ENCODE peak calls at places on chromosomes 11 and 22, in ten cellular contexts. M is K562; H is CD8-positive, alpha-beta memory T cell; G is astrocyte of the spinal cord; K is ovary; D is mesendoderm; V is testis; T is mammary epithelial cell; B is BE2C; P is MM.1S. I is an unnamed sample.

GRCh38 chr11:78364128-78364751 is 53.4 kb downstream of the GAB2 start:
- DNase-seq in K (no peak), M (no peak), T (no peak), B (no peak), G (no peak), P (no peak), V (no peak), D (peak), H (no peak), I (no peak)

GRCh38 chr11:91081440-91082088 is 858.7 kb upstream of the CHORDC1 start:
- DNase-seq in K (no peak), B (peak), D (peak), M (no peak), V (no peak), P (no peak), G (peak), T (peak), H (no peak), I (no peak)

GRCh38 chr22:49448546-49448945 is 379.1 kb downstream of the BRD1 start:
- DNase-seq in G (no peak), D (no peak), P (no peak), K (no peak), V (peak), M (no peak), B (no peak), T (no peak), H (no peak), I (no peak)

GRCh38 chr11:46437106-46437689 is 45.6 kb upstream of the CHRM4 start:
- DNase-seq in D (no peak), M (no peak), K (no peak), G (no peak), P (peak), T (no peak), B (no peak), H (no peak), V (no peak), I (no peak)

GRCh38 chr11:95996621-95997020 is 72.7 kb upstream of the MTMR2 start:
- DNase-seq in K (no peak), G (no peak), T (no peak), B (no peak), H (no peak), D (no peak), P (no peak), M (no peak), V (no peak), I (no peak)

GRCh38 chr22:30286813-30287625 is 2.3 kb downstream of the CASTOR1 start:
- DNase-seq in B (peak), V (peak), H (peak), K (no peak), M (peak), D (peak), T (peak), P (peak), G (peak), I (peak)

GRCh38 chr11:74325649-74326645 is 14.5 kb upstream of the P4HA3 start:
- DNase-seq in B (peak), M (no peak), T (no peak), P (no peak), D (no peak), H (no peak), V (peak), G (peak), K (peak), I (no peak)

GRCh38 chr22:37985050-37985585 is 763 bp upstream of the SOX10 start:
- DNase-seq in H (no peak), V (no peak), P (no peak), T (no peak), G (no peak), D (no peak), K (no peak), B (no peak), M (no peak), I (no peak)

GRCh38 chr11:110093407-110094297 is 460 bp downstream of the ZC3H12C start:
- DNase-seq in V (peak), H (no peak), K (peak), D (peak), P (peak), T (peak), M (peak), G (peak), B (peak), I (no peak)

GRCh38 chr11:121754603-121755002 is 301.8 kb upstream of the SORL1-AS1 start:
- DNase-seq in D (no peak), V (peak), P (no peak), K (peak), G (no peak), B (no peak), H (no peak), M (no peak), T (no peak), I (no peak)

GRCh38 chr22:30459206-30460052 is 12.4 kb downstream of the SEC14L3 start:
- DNase-seq in K (no peak), T (peak), V (no peak), G (peak), H (no peak), M (no peak), B (no peak), D (no peak), P (peak), I (peak)

GRCh38 chr11:92423635-92424034 is 199.0 kb downstream of the FAT3 start:
- DNase-seq in H (no peak), K (no peak), D (no peak), P (no peak), V (no peak), G (no peak), M (no peak), B (no peak), T (no peak), I (no peak)

GRCh38 chr22:26573026-26573662 is 16.8 kb downstream of the TPST2 start:
- DNase-seq in M (no peak), V (no peak), T (no peak), G (peak), B (no peak), D (no peak), K (no peak), P (no peak), H (no peak), I (no peak)

GRCh38 chr22:28395920-28396447 is 283.7 kb downstream of the TTC28 start:
- DNase-seq in B (no peak), H (no peak), D (no peak), V (no peak), T (no peak), M (no peak), P (no peak), G (peak), K (no peak), I (no peak)

GRCh38 chr11:121595717-121596156 is 143.0 kb upstream of the SORL1-AS1 start:
- DNase-seq in G (peak), K (no peak), P (no peak), B (no peak), T (peak), V (no peak), M (no peak), D (no peak), H (no peak), I (no peak)

GRCh38 chr11:59560290-59560701 is 49.0 kb downstream of the OR4D9 start:
- DNase-seq in G (peak), T (peak), B (peak), D (peak), K (peak), P (peak), M (peak), H (peak), V (peak), I (peak)

GRCh38 chr22:32804036-32804435 is 2.5 kb downstream of the TIMP3 start:
- DNase-seq in V (peak), P (no peak), G (peak), M (no peak), H (no peak), B (no peak), T (peak), K (no peak), D (no peak), I (no peak)
- H3K4me3 ChIP-seq in V (peak), P (no peak), G (peak), M (no peak), H (no peak), B (no peak), T (peak), K (peak), D (no peak), I (no peak)

GRCh38 chr22:21907638-21908522 is 40.4 kb upstream of the MAPK1 start:
- DNase-seq in V (no peak), D (no peak), M (peak), B (no peak), G (no peak), P (no peak), T (no peak), K (no peak), H (no peak), I (no peak)
- H3K4me3 ChIP-seq in V (no peak), D (no peak), M (no peak), B (no peak), G (no peak), P (no peak), T (no peak), K (no peak), H (no peak), I (no peak)

GRCh38 chr11:85679581-85679980 is 6.4 kb downstream of the CCDC89 start:
- DNase-seq in M (no peak), G (no peak), H (no peak), B (no peak), D (no peak), T (no peak), K (no peak), P (no peak), V (no peak), I (no peak)

GRCh38 chr11:85680897-85681296 is 5.1 kb downstream of the CCDC89 start:
- DNase-seq in D (peak), H (no peak), P (no peak), B (peak), K (no peak), M (no peak), V (no peak), G (no peak), T (no peak), I (no peak)

GRCh38 chr11:85682330-85683305 is 3.4 kb downstream of the CCDC89 start:
- DNase-seq in V (peak), M (peak), D (no peak), G (peak), P (no peak), K (peak), H (peak), B (peak), T (no peak), I (no peak)

GRCh38 chr11:85685820-85686459 is at the start of gene CCDC89:
- DNase-seq in P (no peak), B (peak), M (no peak), T (no peak), D (peak), K (peak), G (peak), H (no peak), V (peak), I (no peak)

GRCh38 chr11:85685131-85685819 is 720 bp downstream of the CCDC89 start:
- DNase-seq in H (no peak), G (no peak), B (peak), V (peak), K (peak), M (no peak), P (no peak), D (no peak), T (no peak), I (no peak)
- H3K4me3 ChIP-seq in H (no peak), G (peak), B (peak), V (peak), K (peak), M (no peak), P (no peak), D (no peak), T (no peak), I (no peak)

GRCh38 chr11:118785362-118785761 is 5.6 kb downstream of the DDX6 start:
- DNase-seq in T (no peak), B (no peak), P (no peak), M (no peak), G (peak), V (no peak), D (no peak), H (no peak), K (no peak), I (no peak)
- H3K4me3 ChIP-seq in T (no peak), B (no peak), P (no peak), M (no peak), G (no peak), V (no peak), D (no peak), H (peak), K (no peak), I (no peak)

GRCh38 chr11:108601150-108601549 is 7.6 kb upstream of the EXPH5 start:
- DNase-seq in M (no peak), B (no peak), T (peak), G (peak), P (no peak), D (no peak), H (no peak), V (no peak), K (no peak), I (no peak)

GRCh38 chr11:108609681-108610080 is 16.1 kb upstream of the EXPH5 start:
- DNase-seq in H (no peak), B (no peak), P (no peak), G (peak), M (no peak), K (no peak), D (no peak), V (no peak), T (peak), I (no peak)

GRCh38 chr11:108608548-108608947 is 15.0 kb upstream of the EXPH5 start:
- DNase-seq in V (no peak), G (no peak), D (no peak), T (no peak), B (no peak), H (no peak), M (no peak), K (no peak), P (no peak), I (no peak)

GRCh38 chr11:108606070-108606469 is 12.5 kb upstream of the EXPH5 start:
- DNase-seq in V (no peak), B (no peak), D (peak), K (no peak), H (no peak), P (no peak), T (no peak), G (no peak), M (no peak), I (no peak)

DNA sequence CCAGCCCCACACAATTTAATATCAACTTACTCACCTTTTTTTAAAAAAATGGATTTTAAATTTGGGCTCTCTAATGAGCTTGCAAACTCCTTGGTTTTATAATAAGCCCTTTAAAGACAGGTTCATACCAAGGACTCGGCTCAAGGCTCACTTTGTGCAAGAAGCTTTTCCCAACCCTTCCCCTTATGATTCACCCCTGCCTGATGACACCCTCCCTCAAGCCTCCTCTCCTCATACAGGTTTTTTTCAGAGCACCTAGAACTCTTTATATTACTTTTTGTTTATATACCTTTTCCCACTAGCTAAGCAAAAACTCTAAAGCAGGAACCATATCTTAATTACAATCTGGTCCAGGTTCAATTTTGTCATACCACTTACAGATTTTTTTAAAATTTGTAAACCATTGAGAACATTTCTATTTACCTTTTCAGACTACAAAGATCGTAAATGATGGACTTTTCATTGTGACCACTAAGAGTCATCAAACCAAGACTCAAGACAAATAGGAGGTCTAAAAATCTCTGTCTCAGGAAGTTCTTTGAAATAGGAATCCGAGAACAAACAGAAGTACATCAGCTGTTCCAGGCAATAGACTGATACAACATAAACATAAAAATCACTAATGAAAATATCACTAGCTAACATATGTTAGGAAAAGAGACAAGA is 13.1 kb upstream of the EXPH5 start:
- DNase-seq in M (no peak), K (no peak), B (no peak), V (no peak), D (peak), T (peak), P (no peak), G (peak), H (no peak), I (no peak)
- H3K4me3 ChIP-seq in M (no peak), K (no peak), B (no peak), V (no peak), D (no peak), T (no peak), P (no peak), G (no peak), H (no peak), I (no peak)

DNA sequence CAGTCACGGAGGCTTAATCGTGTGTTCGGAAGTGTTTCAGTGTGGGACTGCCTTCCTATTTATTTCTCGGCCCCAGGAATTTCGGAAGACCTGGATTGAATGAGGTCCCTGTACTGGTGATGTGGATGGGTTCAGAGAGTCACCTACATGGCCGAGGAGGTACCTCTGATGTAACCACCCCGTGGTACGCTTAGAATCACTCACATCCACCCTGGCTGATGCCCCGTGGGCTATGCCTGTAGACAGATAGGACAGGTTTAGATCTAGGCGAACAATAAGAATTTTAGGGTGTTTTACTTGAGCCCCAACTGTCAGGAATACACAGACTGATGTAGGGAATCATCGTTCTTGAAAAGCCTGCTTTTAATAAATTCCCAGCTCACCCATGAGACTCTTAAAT is 2.0 kb downstream of the MPPED1 start:
- DNase-seq in H (no peak), D (no peak), G (no peak), K (no peak), T (no peak), B (no peak), P (no peak), V (no peak), M (no peak), I (no peak)
- H3K4me3 ChIP-seq in H (no peak), D (no peak), G (no peak), K (no peak), T (no peak), B (no peak), P (no peak), V (no peak), M (no peak), I (no peak)

DNA sequence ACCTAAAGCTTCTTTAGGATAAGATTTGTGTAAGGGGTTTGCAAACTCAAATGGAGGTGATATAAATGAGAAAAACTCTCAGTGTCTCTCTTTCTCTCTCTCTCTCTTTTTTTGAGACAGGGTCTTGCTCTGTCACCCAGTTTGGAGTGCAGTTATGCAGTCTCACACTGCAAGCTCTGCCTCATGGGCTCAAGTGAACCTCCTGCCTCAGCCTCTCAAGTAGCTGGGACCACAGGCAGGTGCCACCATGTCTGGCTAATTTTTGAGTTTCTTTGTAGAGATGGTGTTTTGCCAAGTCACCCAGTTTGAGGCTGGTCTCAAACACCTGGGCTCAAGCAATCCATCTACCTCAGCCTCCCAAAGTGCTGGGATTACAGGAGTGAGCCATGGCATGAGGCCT is 2.9 kb downstream of the BIRC3 start:
- DNase-seq in D (no peak), V (no peak), K (no peak), H (no peak), P (no peak), T (no peak), M (no peak), B (no peak), G (no peak), I (no peak)
- H3K4me3 ChIP-seq in D (no peak), V (no peak), K (no peak), H (peak), P (peak), T (no peak), M (no peak), B (no peak), G (no peak), I (no peak)

GRCh38 chr11:17012712-17013547 is 1.3 kb downstream of the PLEKHA7 start:
- DNase-seq in D (peak), H (no peak), T (peak), M (no peak), V (peak), G (peak), P (no peak), K (peak), B (no peak), I (no peak)
- H3K4me3 ChIP-seq in D (peak), H (peak), T (no peak), M (no peak), V (peak), G (peak), P (peak), K (peak), B (no peak), I (peak)

GRCh38 chr11:12359761-12360160 is 17.6 kb upstream of the PARVA start:
- DNase-seq in K (no peak), M (no peak), D (no peak), H (no peak), G (peak), B (no peak), P (no peak), V (no peak), T (no peak), I (no peak)

GRCh38 chr11:12353534-12353933 is 23.8 kb upstream of the PARVA start:
- DNase-seq in V (no peak), M (no peak), K (no peak), B (no peak), P (no peak), D (no peak), T (no peak), G (no peak), H (no peak), I (no peak)

GRCh38 chr11:12358302-12359188 is 18.8 kb upstream of the PARVA start:
- DNase-seq in P (no peak), G (no peak), K (no peak), B (no peak), H (no peak), M (no peak), V (no peak), D (no peak), T (no peak), I (no peak)

GRCh38 chr11:12354750-12355545 is 22.4 kb upstream of the PARVA start:
- DNase-seq in K (no peak), T (no peak), G (no peak), M (no peak), P (no peak), V (no peak), B (no peak), H (no peak), D (peak), I (peak)

DNA sequence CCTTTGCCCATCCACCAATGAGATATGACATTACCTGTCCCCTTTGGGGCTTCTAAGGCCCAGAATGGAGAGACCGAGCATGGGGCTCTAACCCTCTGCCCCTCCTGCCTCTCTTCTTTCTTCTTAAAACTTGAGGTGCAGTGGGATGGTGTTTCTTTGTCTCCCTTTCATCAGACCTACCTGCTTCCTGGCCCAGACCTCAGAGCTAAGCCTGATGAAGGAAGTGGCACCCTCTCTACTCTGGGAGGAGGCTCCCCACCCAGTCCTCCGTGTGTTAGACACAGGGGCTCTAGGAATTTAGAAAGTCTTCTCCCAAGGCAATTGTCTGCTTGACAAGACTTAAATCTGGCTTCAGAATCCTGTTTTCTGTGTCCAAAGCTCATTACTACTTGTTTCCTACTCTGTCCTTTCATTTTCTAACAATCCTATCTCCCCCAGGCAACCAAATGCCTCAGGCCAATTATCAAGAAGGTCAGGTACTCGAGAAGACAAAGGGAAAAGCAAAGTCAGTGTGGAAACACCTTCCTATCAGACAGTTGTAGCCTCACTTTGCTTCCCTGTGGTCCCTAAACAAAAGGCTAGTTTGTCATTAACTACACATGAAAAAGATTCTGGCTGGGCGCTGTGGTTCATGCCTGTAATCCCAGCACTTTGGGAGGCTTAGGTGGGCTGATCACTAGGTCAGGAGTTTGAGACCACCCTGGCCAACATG is 20.3 kb upstream of the PARVA start:
- DNase-seq in T (no peak), D (peak), P (no peak), B (no peak), H (no peak), V (no peak), M (no peak), K (no peak), G (no peak), I (peak)
- H3K4me3 ChIP-seq in T (no peak), D (no peak), P (no peak), B (no peak), H (peak), V (no peak), M (no peak), K (no peak), G (no peak), I (no peak)